ENCODE peak calls at places on chromosomes 13 and 19, in ten cellular contexts. K, F, L, D, N, S, W, R, M and H are unnamed samples.
A peak's percentile ranks its signal among the peaks of the same experiment; 100 is the strongest.

GRCh38 chr19:33449799-33450198 is 71.8 kb downstream of the PEPD start:
- DNase-seq in D (no peak), K (no peak), F (no peak), S (no peak), W (no peak), L (no peak), N (no peak), M (no peak), R (no peak), H (no peak)

GRCh38 chr19:2048104-2048958 is 2.7 kb downstream of the MKNK2 start:
- DNase-seq in S (peak; percentile 65), K (no peak), D (no peak), F (no peak), N (no peak), M (no peak), R (no peak), W (no peak), L (no peak), H (no peak)

GRCh38 chr13:112839347-112840105 is 129.5 kb upstream of the MCF2L start:
- DNase-seq in L (no peak), K (no peak), N (no peak), R (no peak), W (no peak), S (no peak), M (no peak), D (no peak), F (no peak), H (no peak)

GRCh38 chr13:51869921-51870320 is 8.2 kb downstream of the CCDC70 start:
- DNase-seq in S (no peak), R (no peak), D (no peak), N (no peak), W (no peak), K (no peak), M (no peak), F (no peak), L (no peak), H (no peak)

GRCh38 chr13:49935171-49936084 is 712 bp downstream of the SPRYD7 start:
- DNase-seq in R (peak; percentile 30), S (no peak), K (no peak), N (peak; percentile 21), L (peak; percentile 29), M (no peak), W (peak; percentile 49), F (peak; percentile 7), D (peak; percentile 28), H (peak; percentile 3)

GRCh38 chr19:16599655-16600346 is 27.6 kb upstream of the SLC35E1 start:
- DNase-seq in W (no peak), N (no peak), F (no peak), S (no peak), L (no peak), K (no peak), R (no peak), D (no peak), M (no peak), H (no peak)

GRCh38 chr19:16801599-16801998 is 27.6 kb upstream of the SIN3B start:
- DNase-seq in W (no peak), N (no peak), S (no peak), M (peak; percentile 60), L (no peak), K (no peak), R (no peak), D (no peak), F (no peak), H (no peak)

GRCh38 chr19:3655402-3656072 is 28.9 kb upstream of the CACTIN start:
- DNase-seq in W (no peak), F (no peak), N (peak; percentile 36), M (peak; percentile 66), S (no peak), D (no peak), L (no peak), K (no peak), R (no peak), H (no peak)

GRCh38 chr19:18697680-18698079 is 14.2 kb downstream of the CRTC1 start:
- DNase-seq in R (no peak), L (peak; percentile 65), S (peak; percentile 78), F (no peak), K (no peak), D (no peak), M (no peak), N (no peak), W (no peak), H (no peak)

GRCh38 chr13:65808061-65808460 is 1422.1 kb downstream of the PCDH9 start:
- DNase-seq in R (no peak), F (no peak), N (no peak), S (no peak), M (no peak), W (no peak), D (no peak), K (no peak), L (no peak), H (no peak)

GRCh38 chr13:110444226-110444653 is 117.3 kb downstream of the RAB20 start:
- DNase-seq in R (no peak), L (peak; percentile 25), M (no peak), K (no peak), N (no peak), W (no peak), S (no peak), F (no peak), D (no peak), H (no peak)

GRCh38 chr19:33467851-33468250 is 53.7 kb downstream of the PEPD start:
- DNase-seq in L (no peak), S (peak; percentile 32), M (no peak), F (no peak), D (no peak), K (no peak), R (no peak), N (no peak), W (no peak), H (no peak)

GRCh38 chr19:4449022-4449825 is 8.4 kb downstream of the UBXN6 start:
- DNase-seq in R (no peak), N (no peak), M (no peak), F (no peak), L (no peak), W (no peak), D (no peak), S (peak; percentile 95), K (no peak), H (no peak)

GRCh38 chr13:41780736-41781708 is 179.9 kb downstream of the VWA8 start:
- DNase-seq in K (no peak), R (no peak), F (no peak), S (no peak), D (no peak), L (no peak), W (no peak), M (peak; percentile 18), N (no peak), H (no peak)

GRCh38 chr13:21625366-21625765 is 21.4 kb upstream of the MICU2 start:
- DNase-seq in K (no peak), F (no peak), N (no peak), R (no peak), M (no peak), L (peak; percentile 65), S (no peak), D (peak; percentile 52), W (no peak), H (peak; percentile 16)

GRCh38 chr19:2479556-2480194 is 3.7 kb downstream of the GADD45B start:
- DNase-seq in M (no peak), K (no peak), S (no peak), F (peak; percentile 19), N (no peak), D (no peak), W (no peak), R (no peak), L (no peak), H (no peak)

GRCh38 chr13:29591310-29591709 is 4.2 kb downstream of the SLC7A1 start:
- DNase-seq in F (no peak), S (no peak), N (no peak), L (no peak), R (no peak), M (no peak), K (no peak), W (no peak), D (no peak), H (no peak)

GRCh38 chr13:100040196-100040595 is 48.7 kb upstream of the PCCA start:
- DNase-seq in S (no peak), K (no peak), M (no peak), W (no peak), L (no peak), N (no peak), F (no peak), D (no peak), R (no peak), H (no peak)

GRCh38 chr19:40177286-40178070 is 13.7 kb upstream of the MAP3K10 start:
- DNase-seq in D (no peak), F (no peak), L (no peak), M (no peak), K (no peak), W (no peak), N (no peak), R (no peak), S (no peak), H (no peak)

GRCh38 chr19:5719961-5720790 is at the start of the genes CATSPERD and LONP1:
- DNase-seq in S (peak; percentile 99), L (peak; percentile 99), R (peak; percentile 99), K (peak; percentile 89), W (peak; percentile 99), N (peak; percentile 84), M (peak; percentile 92), F (peak; percentile 99), D (peak; percentile 93), H (peak; percentile 98)

GRCh38 chr13:43804461-43805070 is 17.8 kb upstream of the ENOX1 start:
- DNase-seq in W (peak; percentile 4), L (peak; percentile 61), N (no peak), M (no peak), F (peak; percentile 18), K (peak; percentile 16), D (no peak), S (no peak), R (peak; percentile 61), H (peak; percentile 28)

GRCh38 chr13:107999751-108000150 is 215.6 kb downstream of the LIG4 start:
- DNase-seq in L (no peak), S (no peak), K (no peak), F (no peak), D (no peak), N (no peak), M (no peak), R (no peak), W (no peak), H (no peak)

GRCh38 chr13:25816239-25816638 is 235.6 kb downstream of the SHISA2 start:
- DNase-seq in W (no peak), M (no peak), F (no peak), L (no peak), D (no peak), N (no peak), K (peak; percentile 12), R (no peak), S (no peak), H (no peak)

GRCh38 chr13:107864543-107865460 is 350.5 kb downstream of the LIG4 start:
- DNase-seq in D (no peak), K (peak; percentile 17), F (no peak), L (peak; percentile 18), M (no peak), W (peak; percentile 3), N (no peak), S (no peak), R (peak; percentile 32), H (no peak)

GRCh38 chr13:40127925-40128324 is 472.5 kb downstream of the COG6 start:
- DNase-seq in L (no peak), K (no peak), F (no peak), M (no peak), W (no peak), D (no peak), N (no peak), R (no peak), S (no peak), H (no peak)

GRCh38 chr19:33795370-33796163 is 1.1 kb upstream of the KCTD15 start:
- DNase-seq in K (no peak), S (peak; percentile 88), R (peak; percentile 31), M (no peak), D (peak; percentile 94), F (no peak), N (no peak), L (peak; percentile 60), W (peak; percentile 74), H (no peak)

GRCh38 chr13:73820688-73821087 is 313.5 kb downstream of the KLF12 start:
- DNase-seq in W (no peak), R (no peak), S (no peak), M (no peak), D (no peak), F (no peak), N (no peak), K (no peak), L (no peak), H (no peak)

GRCh38 chr13:24165746-24166145 is 5.2 kb downstream of the SPATA13 start:
- DNase-seq in M (no peak), N (no peak), K (no peak), D (no peak), R (no peak), S (no peak), W (no peak), L (no peak), F (no peak), H (no peak)